ENCODE peak calls at places on chromosomes 12 and 14, in six cellular contexts. One of them, this sample, is unnamed.

GRCh38 chr14:20632831-20633771 is 8.4 kb downstream of the OR6S1 start:
- DNase-seq in Kasumi-1: peak
- DNase-seq in GM19239: peak
- DNase-seq in Ammon's horn: no peak
- DNase-seq in KG1: peak
- DNase-seq in AML-193: no peak
- DNase-seq in this sample: peak

GRCh38 chr12:94148841-94149780 is 734 bp downstream of the PLXNC1 start:
- DNase-seq in Kasumi-1: peak
- DNase-seq in GM19239: peak
- DNase-seq in Ammon's horn: peak
- DNase-seq in KG1: no peak
- DNase-seq in AML-193: peak
- DNase-seq in this sample: peak

GRCh38 chr14:75222208-75222701 is 45.8 kb upstream of the TMED10 start:
- DNase-seq in Kasumi-1: no peak
- DNase-seq in GM19239: peak
- DNase-seq in Ammon's horn: peak
- DNase-seq in KG1: no peak
- DNase-seq in AML-193: no peak
- DNase-seq in this sample: no peak

GRCh38 chr12:53070901-53071492 is 8.2 kb downstream of the SPRYD3 start:
- DNase-seq in Kasumi-1: no peak
- DNase-seq in GM19239: no peak
- DNase-seq in Ammon's horn: no peak
- DNase-seq in KG1: no peak
- DNase-seq in AML-193: no peak
- DNase-seq in this sample: no peak

GRCh38 chr12:53657041-53657440 is 18.8 kb downstream of the ATP5MC2 start:
- DNase-seq in Kasumi-1: no peak
- DNase-seq in GM19239: no peak
- DNase-seq in Ammon's horn: no peak
- DNase-seq in KG1: no peak
- DNase-seq in AML-193: no peak
- DNase-seq in this sample: no peak

GRCh38 chr12:62003217-62003616 is 257.0 kb upstream of the USP15 start:
- DNase-seq in Kasumi-1: no peak
- DNase-seq in GM19239: no peak
- DNase-seq in Ammon's horn: no peak
- DNase-seq in KG1: no peak
- DNase-seq in AML-193: no peak
- DNase-seq in this sample: no peak

GRCh38 chr12:68344126-68344525 is 12.0 kb upstream of the MDM1 start:
- DNase-seq in Kasumi-1: no peak
- DNase-seq in GM19239: no peak
- DNase-seq in Ammon's horn: no peak
- DNase-seq in KG1: no peak
- DNase-seq in AML-193: no peak
- DNase-seq in this sample: no peak

GRCh38 chr12:18468521-18469075 is 207.3 kb downstream of the PIK3C2G start:
- DNase-seq in Kasumi-1: no peak
- DNase-seq in GM19239: no peak
- DNase-seq in Ammon's horn: no peak
- DNase-seq in KG1: no peak
- DNase-seq in AML-193: no peak
- DNase-seq in this sample: no peak

GRCh38 chr12:124236651-124237050 is 58.2 kb upstream of the RFLNA start:
- DNase-seq in Kasumi-1: no peak
- DNase-seq in GM19239: no peak
- DNase-seq in Ammon's horn: no peak
- DNase-seq in KG1: no peak
- DNase-seq in AML-193: no peak
- DNase-seq in this sample: no peak

GRCh38 chr12:94874986-94875312 is 128.5 kb downstream of the NDUFA12 start:
- DNase-seq in Kasumi-1: no peak
- DNase-seq in GM19239: no peak
- DNase-seq in Ammon's horn: no peak
- DNase-seq in KG1: no peak
- DNase-seq in AML-193: no peak
- DNase-seq in this sample: no peak

GRCh38 chr12:5921966-5922365 is 23.1 kb downstream of the ANO2 start:
- DNase-seq in Kasumi-1: no peak
- DNase-seq in GM19239: no peak
- DNase-seq in Ammon's horn: no peak
- DNase-seq in KG1: no peak
- DNase-seq in AML-193: no peak
- DNase-seq in this sample: no peak

GRCh38 chr12:571795-572531 is 91.3 kb downstream of the NINJ2 start:
- DNase-seq in Kasumi-1: no peak
- DNase-seq in GM19239: no peak
- DNase-seq in Ammon's horn: no peak
- DNase-seq in KG1: no peak
- DNase-seq in AML-193: no peak
- DNase-seq in this sample: peak

GRCh38 chr14:38342803-38343202 is 86.9 kb upstream of the CLEC14A start:
- DNase-seq in Kasumi-1: no peak
- DNase-seq in GM19239: no peak
- DNase-seq in Ammon's horn: no peak
- DNase-seq in KG1: no peak
- DNase-seq in AML-193: no peak
- DNase-seq in this sample: no peak

GRCh38 chr12:120849765-120850164 is 54.4 kb downstream of the SPPL3 start:
- DNase-seq in Kasumi-1: no peak
- DNase-seq in GM19239: no peak
- DNase-seq in Ammon's horn: no peak
- DNase-seq in KG1: no peak
- DNase-seq in AML-193: no peak
- DNase-seq in this sample: peak

GRCh38 chr12:80837342-80837978 is 100.3 kb downstream of the LIN7A start:
- DNase-seq in Kasumi-1: peak
- DNase-seq in GM19239: no peak
- DNase-seq in Ammon's horn: peak
- DNase-seq in KG1: no peak
- DNase-seq in AML-193: peak
- DNase-seq in this sample: peak

GRCh38 chr12:79973774-79974173 is 38.9 kb upstream of the PPP1R12A start:
- DNase-seq in Kasumi-1: no peak
- DNase-seq in GM19239: no peak
- DNase-seq in Ammon's horn: no peak
- DNase-seq in KG1: no peak
- DNase-seq in AML-193: no peak
- DNase-seq in this sample: no peak

GRCh38 chr12:116882742-116883141 is 1.5 kb upstream of the HRK start:
- DNase-seq in Kasumi-1: no peak
- DNase-seq in GM19239: no peak
- DNase-seq in Ammon's horn: peak
- DNase-seq in KG1: no peak
- DNase-seq in AML-193: no peak
- DNase-seq in this sample: peak

GRCh38 chr14:104109731-104110361 is 24.3 kb downstream of the ASPG start:
- DNase-seq in Kasumi-1: no peak
- DNase-seq in GM19239: no peak
- DNase-seq in Ammon's horn: no peak
- DNase-seq in KG1: no peak
- DNase-seq in AML-193: no peak
- DNase-seq in this sample: no peak

GRCh38 chr12:113092478-113093408 is 36.2 kb downstream of the DTX1 start:
- DNase-seq in Kasumi-1: peak
- DNase-seq in GM19239: no peak
- DNase-seq in Ammon's horn: no peak
- DNase-seq in KG1: no peak
- DNase-seq in AML-193: no peak
- DNase-seq in this sample: peak

GRCh38 chr12:55833056-55833455 is 3.7 kb upstream of the DNAJC14 start:
- DNase-seq in Kasumi-1: no peak
- DNase-seq in GM19239: no peak
- DNase-seq in Ammon's horn: no peak
- DNase-seq in KG1: no peak
- DNase-seq in AML-193: no peak
- DNase-seq in this sample: no peak

GRCh38 chr12:17661250-17661649 is 428.7 kb downstream of the RERGL start:
- DNase-seq in Kasumi-1: no peak
- DNase-seq in GM19239: no peak
- DNase-seq in Ammon's horn: no peak
- DNase-seq in KG1: no peak
- DNase-seq in AML-193: no peak
- DNase-seq in this sample: no peak

GRCh38 chr14:26601856-26602255 is 4.0 kb upstream of the NOVA1 start:
- DNase-seq in Kasumi-1: no peak
- DNase-seq in GM19239: no peak
- DNase-seq in Ammon's horn: no peak
- DNase-seq in KG1: no peak
- DNase-seq in AML-193: no peak
- DNase-seq in this sample: no peak

GRCh38 chr14:52086755-52087154 is 17.9 kb upstream of the NID2 start:
- DNase-seq in Kasumi-1: no peak
- DNase-seq in GM19239: no peak
- DNase-seq in Ammon's horn: no peak
- DNase-seq in KG1: no peak
- DNase-seq in AML-193: no peak
- DNase-seq in this sample: no peak

GRCh38 chr14:99479903-99480855 is 480 bp downstream of the SETD3 start:
- DNase-seq in Kasumi-1: peak
- DNase-seq in GM19239: peak
- DNase-seq in Ammon's horn: peak
- DNase-seq in KG1: peak
- DNase-seq in AML-193: peak
- DNase-seq in this sample: peak

GRCh38 chr12:108912361-108912760 is 32.5 kb downstream of the DAO start:
- DNase-seq in Kasumi-1: no peak
- DNase-seq in GM19239: no peak
- DNase-seq in Ammon's horn: no peak
- DNase-seq in KG1: no peak
- DNase-seq in AML-193: no peak
- DNase-seq in this sample: no peak

GRCh38 chr12:12018454-12018853 is 52.3 kb upstream of the BCL2L14 start:
- DNase-seq in Kasumi-1: no peak
- DNase-seq in GM19239: no peak
- DNase-seq in Ammon's horn: peak
- DNase-seq in KG1: no peak
- DNase-seq in AML-193: no peak
- DNase-seq in this sample: no peak

GRCh38 chr12:101570022-101570421 is 24.7 kb upstream of the MYBPC1 start:
- DNase-seq in Kasumi-1: peak
- DNase-seq in GM19239: no peak
- DNase-seq in Ammon's horn: peak
- DNase-seq in KG1: no peak
- DNase-seq in AML-193: peak
- DNase-seq in this sample: no peak

GRCh38 chr12:78938341-78939084 is 73.9 kb downstream of the SYT1 start:
- DNase-seq in Kasumi-1: no peak
- DNase-seq in GM19239: no peak
- DNase-seq in Ammon's horn: no peak
- DNase-seq in KG1: no peak
- DNase-seq in AML-193: no peak
- DNase-seq in this sample: no peak

GRCh38 chr12:57592551-57593165 is 1.7 kb downstream of the PIP4K2C start:
- DNase-seq in Kasumi-1: no peak
- DNase-seq in GM19239: no peak
- DNase-seq in Ammon's horn: peak
- DNase-seq in KG1: no peak
- DNase-seq in AML-193: no peak
- DNase-seq in this sample: no peak

GRCh38 chr12:76470028-76470939 is 89.3 kb downstream of the OSBPL8 start:
- DNase-seq in Kasumi-1: peak
- DNase-seq in GM19239: peak
- DNase-seq in Ammon's horn: peak
- DNase-seq in KG1: no peak
- DNase-seq in AML-193: peak
- DNase-seq in this sample: peak

GRCh38 chr14:37078131-37078530 is 94.3 kb downstream of the SLC25A21 start:
- DNase-seq in Kasumi-1: no peak
- DNase-seq in GM19239: no peak
- DNase-seq in Ammon's horn: no peak
- DNase-seq in KG1: no peak
- DNase-seq in AML-193: no peak
- DNase-seq in this sample: no peak

GRCh38 chr12:10718279-10718821 is 4.8 kb downstream of the YBX3 start:
- DNase-seq in Kasumi-1: no peak
- DNase-seq in GM19239: no peak
- DNase-seq in Ammon's horn: no peak
- DNase-seq in KG1: no peak
- DNase-seq in AML-193: no peak
- DNase-seq in this sample: no peak

GRCh38 chr14:23430733-23431105 is 4.7 kb downstream of the MYH7 start:
- DNase-seq in Kasumi-1: no peak
- DNase-seq in GM19239: no peak
- DNase-seq in Ammon's horn: peak
- DNase-seq in KG1: no peak
- DNase-seq in AML-193: no peak
- DNase-seq in this sample: no peak

GRCh38 chr12:6033546-6033945 is 88.5 kb upstream of the ANO2 start:
- DNase-seq in Kasumi-1: no peak
- DNase-seq in GM19239: no peak
- DNase-seq in Ammon's horn: no peak
- DNase-seq in KG1: no peak
- DNase-seq in AML-193: no peak
- DNase-seq in this sample: no peak

GRCh38 chr14:47040490-47040889 is 388.9 kb upstream of the RPL10L start:
- DNase-seq in Kasumi-1: peak
- DNase-seq in GM19239: no peak
- DNase-seq in Ammon's horn: peak
- DNase-seq in KG1: no peak
- DNase-seq in AML-193: no peak
- DNase-seq in this sample: peak

GRCh38 chr14:61355892-61356325 is 34.5 kb downstream of the PRKCH start:
- DNase-seq in Kasumi-1: peak
- DNase-seq in GM19239: no peak
- DNase-seq in Ammon's horn: no peak
- DNase-seq in KG1: no peak
- DNase-seq in AML-193: no peak
- DNase-seq in this sample: peak

GRCh38 chr12:44403185-44403584 is 472.9 kb downstream of the NELL2 start:
- DNase-seq in Kasumi-1: no peak
- DNase-seq in GM19239: no peak
- DNase-seq in Ammon's horn: no peak
- DNase-seq in KG1: no peak
- DNase-seq in AML-193: no peak
- DNase-seq in this sample: no peak

GRCh38 chr14:104355101-104355691 is 216.8 kb downstream of the KIF26A start:
- DNase-seq in Kasumi-1: no peak
- DNase-seq in GM19239: no peak
- DNase-seq in Ammon's horn: no peak
- DNase-seq in KG1: no peak
- DNase-seq in AML-193: no peak
- DNase-seq in this sample: no peak

GRCh38 chr12:95608252-95609033 is 57.2 kb upstream of the USP44 start:
- DNase-seq in Kasumi-1: no peak
- DNase-seq in GM19239: no peak
- DNase-seq in Ammon's horn: peak
- DNase-seq in KG1: no peak
- DNase-seq in AML-193: no peak
- DNase-seq in this sample: peak